ENCODE peak calls at places on chromosomes 5 and 9, in eight cellular contexts. M, Z, S, T, P, Q, X and C are unnamed samples.

GRCh38 chr9:134533850-134534585 is 107.6 kb upstream of the COL5A1 start:
- DNase-seq in T (no peak), S (peak), Q (no peak), M (no peak), P (no peak), Z (no peak), X (no peak), C (no peak)

GRCh38 chr9:79053613-79054012 is 518.2 kb upstream of the TLE4 start:
- DNase-seq in X (no peak), P (no peak), S (no peak), M (no peak), Z (no peak), Q (no peak), T (no peak), C (no peak)

GRCh38 chr5:101977729-101978345 is 318.2 kb downstream of the SLCO4C1 start:
- DNase-seq in X (no peak), S (peak), M (peak), T (peak), P (no peak), Z (peak), Q (no peak), C (no peak)

GRCh38 chr9:3936520-3937235 is 363.2 kb downstream of the GLIS3 start:
- DNase-seq in Z (no peak), M (no peak), Q (no peak), S (peak), P (no peak), X (no peak), T (no peak), C (no peak)

GRCh38 chr5:170885281-170885680 is 23.5 kb downstream of the RANBP17 start:
- DNase-seq in S (peak), P (no peak), T (peak), X (no peak), M (no peak), Q (no peak), Z (no peak), C (no peak)

GRCh38 chr5:136062563-136063274 is 33.9 kb downstream of the TGFBI start:
- DNase-seq in M (peak), X (peak), Q (no peak), T (peak), P (no peak), Z (no peak), S (peak), C (no peak)

GRCh38 chr9:32875748-32876147 is 92.4 kb downstream of the TMEM215 start:
- DNase-seq in S (no peak), Z (no peak), T (no peak), Q (no peak), X (no peak), P (no peak), M (no peak), C (no peak)

GRCh38 chr9:129761293-129761900 is 8.6 kb upstream of the PTGES start:
- DNase-seq in Z (no peak), T (peak), S (peak), Q (no peak), X (no peak), P (no peak), M (no peak), C (no peak)

GRCh38 chr9:128056086-128056485 is 11.0 kb downstream of the NAIF1 start:
- DNase-seq in X (no peak), T (no peak), P (no peak), Q (no peak), S (no peak), Z (no peak), M (no peak), C (no peak)

GRCh38 chr5:37637165-37637845 is 202.5 kb downstream of the GDNF start:
- DNase-seq in X (no peak), P (no peak), Z (no peak), Q (no peak), T (peak), S (no peak), M (no peak), C (no peak)

GRCh38 chr9:131233989-131234388 is 42.3 kb downstream of the FAM78A start:
- DNase-seq in Q (no peak), P (no peak), Z (no peak), S (no peak), M (no peak), T (no peak), X (no peak), C (peak)

GRCh38 chr9:99259231-99259918 is 37.3 kb downstream of the SEC61B start:
- DNase-seq in T (peak), Z (no peak), M (no peak), P (peak), Q (peak), X (peak), S (peak), C (peak)